ENCODE peak calls at places on chromosomes 4 and X, in ten cellular contexts. Z is GM13977; F is central memory CD4-positive, alpha-beta T cell; P is amniotic stem cell; H is stomach; J is GM12891; E is SJCRH30; Y is epithelial cell of esophagus; B is psoas muscle; D is GF-D8. M is an unnamed sample.

GRCh38 chrX:138928737-138929459 is 217.4 kb upstream of the FGF13 start:
- DNase-seq in Z (no peak), F (no peak), P (no peak), H (no peak), J (no peak), E (no peak), Y (no peak), B (no peak), D (no peak), M (no peak)

GRCh38 chrX:118974908-118975671 is 672 bp downstream of the LONRF3 start:
- DNase-seq in Z (peak), F (peak), P (no peak), H (peak), J (no peak), E (peak), Y (peak), B (peak), D (peak), M (no peak)

GRCh38 chrX:73127700-73128241 is 48.5 kb upstream of the PABPC1L2A start:
- DNase-seq in Z (no peak), F (no peak), P (no peak), H (no peak), J (no peak), E (no peak), Y (peak), B (no peak), D (no peak), M (no peak)

GRCh38 chr4:46254788-46255187 is 130.9 kb upstream of the GABRG1 start:
- DNase-seq in Z (no peak), F (no peak), P (no peak), H (no peak), J (no peak), E (no peak), Y (peak), B (no peak), D (no peak), M (no peak)

GRCh38 chr4:38367642-38368189 is 296.3 kb upstream of the KLF3 start:
- DNase-seq in Z (no peak), F (no peak), P (no peak), H (no peak), J (no peak), E (no peak), Y (no peak), B (no peak), D (no peak), M (no peak)

GRCh38 chrX:118480172-118480571 is 15.4 kb upstream of the DOCK11 start:
- DNase-seq in Z (no peak), F (no peak), P (no peak), H (no peak), J (no peak), E (peak), Y (no peak), B (no peak), D (no peak), M (no peak)

GRCh38 chrX:10537308-10537707 is 83.1 kb downstream of the MID1 start:
- DNase-seq in Z (no peak), F (no peak), P (no peak), H (no peak), J (no peak), E (no peak), Y (no peak), B (no peak), D (no peak), M (no peak)

GRCh38 chr4:142282870-142283431 is 563.1 kb downstream of the INPP4B start:
- DNase-seq in Z (no peak), F (peak), P (no peak), H (no peak), J (no peak), E (peak), Y (peak), B (no peak), D (no peak), M (no peak)

GRCh38 chr4:74975848-74976824 is 43.2 kb downstream of the PARM1 start:
- DNase-seq in Z (no peak), F (no peak), P (no peak), H (no peak), J (no peak), E (no peak), Y (no peak), B (peak), D (no peak), M (no peak)

GRCh38 chr4:2898001-2898400 is 54.4 kb downstream of the ADD1 start:
- DNase-seq in Z (no peak), F (no peak), P (no peak), H (no peak), J (no peak), E (no peak), Y (peak), B (no peak), D (no peak), M (no peak)

GRCh38 chr4:119525005-119525749 is 103.4 kb downstream of the PDE5A start:
- DNase-seq in Z (no peak), F (no peak), P (no peak), H (no peak), J (no peak), E (no peak), Y (peak), B (no peak), D (no peak), M (no peak)

GRCh38 chr4:87399954-87400353 is 9.0 kb upstream of the HSD17B11 start:
- DNase-seq in Z (no peak), F (no peak), P (no peak), H (no peak), J (no peak), E (no peak), Y (no peak), B (no peak), D (no peak), M (no peak)

GRCh38 chr4:151667025-151667424 is 93.8 kb downstream of the GATB start:
- DNase-seq in Z (no peak), F (no peak), P (no peak), H (no peak), J (no peak), E (no peak), Y (no peak), B (no peak), D (no peak), M (no peak)

GRCh38 chr4:92969650-92970370 is 666.0 kb downstream of the GRID2 start:
- DNase-seq in Z (no peak), F (no peak), P (peak), H (no peak), J (no peak), E (peak), Y (peak), B (no peak), D (no peak), M (peak)

GRCh38 chr4:40310225-40310624 is 24.9 kb upstream of the CHRNA9 start:
- DNase-seq in Z (no peak), F (no peak), P (no peak), H (no peak), J (no peak), E (no peak), Y (no peak), B (no peak), D (no peak), M (no peak)

GRCh38 chr4:1658146-1658545 is 26.0 kb downstream of the FAM53A start:
- DNase-seq in Z (no peak), F (no peak), P (no peak), H (no peak), J (no peak), E (no peak), Y (no peak), B (no peak), D (no peak), M (no peak)

GRCh38 chrX:136168929-136169735 is 21.8 kb downstream of the FHL1 start:
- DNase-seq in Z (no peak), F (no peak), P (peak), H (no peak), J (no peak), E (peak), Y (peak), B (peak), D (no peak), M (no peak)

GRCh38 chrX:40573763-40574162 is 7.0 kb upstream of the ATP6AP2 start:
- DNase-seq in Z (no peak), F (peak), P (no peak), H (no peak), J (no peak), E (peak), Y (peak), B (no peak), D (no peak), M (no peak)

GRCh38 chrX:151902813-151903591 is 9.7 kb upstream of the MAGEA4 start:
- DNase-seq in Z (no peak), F (no peak), P (peak), H (no peak), J (no peak), E (peak), Y (peak), B (peak), D (no peak), M (peak)

GRCh38 chrX:120022763-120023162 is 54.7 kb downstream of the RHOXF2B start:
- DNase-seq in Z (no peak), F (no peak), P (no peak), H (no peak), J (no peak), E (no peak), Y (no peak), B (no peak), D (no peak), M (no peak)

GRCh38 chrX:149825424-149825823 is 43.7 kb downstream of the MAGEA9 start:
- DNase-seq in Z (no peak), F (no peak), P (no peak), H (no peak), J (no peak), E (peak), Y (peak), B (no peak), D (no peak), M (no peak)

GRCh38 chr4:118889313-118889694 is 650 bp downstream of the SYNPO2 start:
- DNase-seq in Z (no peak), F (no peak), P (no peak), H (no peak), J (no peak), E (no peak), Y (no peak), B (no peak), D (no peak), M (no peak)

GRCh38 chrX:47145408-47146120 is 543 bp downstream of the RBM10 start:
- DNase-seq in Z (peak), F (no peak), P (no peak), H (no peak), J (no peak), E (peak), Y (no peak), B (no peak), D (no peak), M (no peak)

GRCh38 chr4:84894621-84895020 is 71.9 kb downstream of the WDFY3 start:
- DNase-seq in Z (no peak), F (no peak), P (no peak), H (no peak), J (no peak), E (no peak), Y (peak), B (no peak), D (no peak), M (no peak)

GRCh38 chr4:39044947-39045734 is 12.9 kb upstream of the TMEM156 start:
- DNase-seq in Z (no peak), F (peak), P (no peak), H (peak), J (no peak), E (peak), Y (no peak), B (peak), D (no peak), M (no peak)

GRCh38 chr4:141121768-141122415 is 11.4 kb downstream of the RNF150 start:
- DNase-seq in Z (no peak), F (no peak), P (no peak), H (no peak), J (no peak), E (no peak), Y (no peak), B (no peak), D (no peak), M (no peak)